ENCODE peak calls at places on chromosomes 6 and 20, in four cellular contexts. One of them, this sample, is unnamed.

GRCh38 chr6:158008894-158009891 is 27.5 kb downstream of the SYNJ2 start:
- DNase-seq in GM12878: no peak
- DNase-seq in WTC11: no peak
- DNase-seq in K562: no peak
- DNase-seq in this sample: no peak

GRCh38 chr20:973785-974194 is 28.3 kb downstream of the RSPO4 start:
- DNase-seq in GM12878: peak; percentile 1
- DNase-seq in WTC11: peak; percentile 46
- DNase-seq in K562: peak; percentile 60
- DNase-seq in this sample: peak; percentile 64

GRCh38 chr20:33674294-33675126 is at the start of gene NECAB3:
- DNase-seq in GM12878: no peak
- DNase-seq in WTC11: peak; percentile 78
- DNase-seq in K562: peak; percentile 93
- DNase-seq in this sample: peak; percentile 82

GRCh38 chr20:44745560-44746366 is at the start of gene KCNK15:
- DNase-seq in GM12878: no peak
- DNase-seq in WTC11: peak; percentile 57
- DNase-seq in K562: peak; percentile 41
- DNase-seq in this sample: no peak

GRCh38 chr6:169666441-169666840 is 35.4 kb downstream of the WDR27 start:
- DNase-seq in GM12878: no peak
- DNase-seq in WTC11: no peak
- DNase-seq in K562: no peak
- DNase-seq in this sample: no peak

GRCh38 chr6:79030511-79030910 is 47.5 kb downstream of the PHIP start:
- DNase-seq in GM12878: no peak
- DNase-seq in WTC11: no peak
- DNase-seq in K562: no peak
- DNase-seq in this sample: no peak

GRCh38 chr6:79231101-79231500 is 3.4 kb downstream of the HMGN3 start:
- DNase-seq in GM12878: no peak
- DNase-seq in WTC11: no peak
- DNase-seq in K562: no peak
- DNase-seq in this sample: no peak

GRCh38 chr6:117930645-117931044 is 23.6 kb downstream of the SLC35F1 start:
- DNase-seq in GM12878: no peak
- DNase-seq in WTC11: no peak
- DNase-seq in K562: no peak
- DNase-seq in this sample: no peak

GRCh38 chr6:165987483-165988305 is 180.0 kb downstream of the TBXT start:
- DNase-seq in GM12878: no peak
- DNase-seq in WTC11: peak; percentile 63
- DNase-seq in K562: no peak
- DNase-seq in this sample: no peak

GRCh38 chr20:38839563-38839962 is 34.1 kb downstream of the PPP1R16B start:
- DNase-seq in GM12878: no peak
- DNase-seq in WTC11: no peak
- DNase-seq in K562: no peak
- DNase-seq in this sample: no peak

GRCh38 chr20:4051413-4052138 is 36.2 kb upstream of the RNF24 start:
- DNase-seq in GM12878: no peak
- DNase-seq in WTC11: no peak
- DNase-seq in K562: no peak
- DNase-seq in this sample: no peak

GRCh38 chr20:51306081-51306480 is 236.4 kb downstream of the NFATC2 start:
- DNase-seq in GM12878: no peak
- DNase-seq in WTC11: no peak
- DNase-seq in K562: no peak
- DNase-seq in this sample: no peak

GRCh38 chr6:20906938-20907337 is 372.7 kb downstream of the CDKAL1 start:
- DNase-seq in GM12878: no peak
- DNase-seq in WTC11: no peak
- DNase-seq in K562: no peak
- DNase-seq in this sample: no peak

GRCh38 chr6:49551126-49551865 is 828 bp downstream of the C6orf141 start:
- DNase-seq in GM12878: no peak
- DNase-seq in WTC11: peak; percentile 38
- DNase-seq in K562: no peak
- DNase-seq in this sample: no peak

GRCh38 chr6:148247386-148248063 is 95.1 kb upstream of the SASH1 start:
- DNase-seq in GM12878: no peak
- DNase-seq in WTC11: no peak
- DNase-seq in K562: no peak
- DNase-seq in this sample: no peak

GRCh38 chr6:26322645-26323482 is 42.1 kb upstream of the BTN3A2 start:
- DNase-seq in GM12878: peak; percentile 87
- DNase-seq in WTC11: peak; percentile 52
- DNase-seq in K562: peak; percentile 81
- DNase-seq in this sample: peak; percentile 93

GRCh38 chr6:129133770-129134192 is 250.8 kb downstream of the LAMA2 start:
- DNase-seq in GM12878: no peak
- DNase-seq in WTC11: no peak
- DNase-seq in K562: no peak
- DNase-seq in this sample: no peak

GRCh38 chr6:108363756-108364356 is 69.0 kb downstream of the AFG1L start:
- DNase-seq in GM12878: no peak
- DNase-seq in WTC11: no peak
- DNase-seq in K562: no peak
- DNase-seq in this sample: no peak

GRCh38 chr20:25042531-25043498 is 15.1 kb downstream of the ACSS1 start:
- DNase-seq in GM12878: peak; percentile 61
- DNase-seq in WTC11: no peak
- DNase-seq in K562: no peak
- DNase-seq in this sample: no peak

GRCh38 chr6:113695506-113695905 is 161.6 kb upstream of the MARCKS start:
- DNase-seq in GM12878: no peak
- DNase-seq in WTC11: no peak
- DNase-seq in K562: no peak
- DNase-seq in this sample: peak; percentile 24

GRCh38 chr20:36313936-36314335 is 7.8 kb downstream of the DLGAP4 start:
- DNase-seq in GM12878: no peak
- DNase-seq in WTC11: peak; percentile 12
- DNase-seq in K562: peak; percentile 6
- DNase-seq in this sample: no peak

GRCh38 chr6:74280130-74280692 is 584.2 kb downstream of the CD109 start:
- DNase-seq in GM12878: no peak
- DNase-seq in WTC11: no peak
- DNase-seq in K562: no peak
- DNase-seq in this sample: no peak

GRCh38 chr6:131156411-131156810 is 21.1 kb downstream of the AKAP7 start:
- DNase-seq in GM12878: no peak
- DNase-seq in WTC11: no peak
- DNase-seq in K562: no peak
- DNase-seq in this sample: no peak

GRCh38 chr6:75201901-75202672 is 3.8 kb downstream of the COL12A1 start:
- DNase-seq in GM12878: no peak
- DNase-seq in WTC11: peak; percentile 68
- DNase-seq in K562: no peak
- DNase-seq in this sample: no peak

GRCh38 chr6:9543649-9544048 is 871.2 kb downstream of the TFAP2A start:
- DNase-seq in GM12878: no peak
- DNase-seq in WTC11: no peak
- DNase-seq in K562: no peak
- DNase-seq in this sample: no peak

GRCh38 chr6:20202070-20202658 is 10.1 kb downstream of the MBOAT1 start:
- DNase-seq in GM12878: peak; percentile 57
- DNase-seq in WTC11: no peak
- DNase-seq in K562: peak; percentile 70
- DNase-seq in this sample: peak; percentile 10

GRCh38 chr6:18561006-18561750 is 174.0 kb downstream of the RNF144B start:
- DNase-seq in GM12878: no peak
- DNase-seq in WTC11: no peak
- DNase-seq in K562: no peak
- DNase-seq in this sample: no peak

GRCh38 chr6:46917002-46917401 is 4.7 kb downstream of the ADGRF5 start:
- DNase-seq in GM12878: no peak
- DNase-seq in WTC11: no peak
- DNase-seq in K562: no peak
- DNase-seq in this sample: no peak

GRCh38 chr6:70280462-70280861 is 22.4 kb downstream of the COL9A1 start:
- DNase-seq in GM12878: no peak
- DNase-seq in WTC11: peak; percentile 23
- DNase-seq in K562: no peak
- DNase-seq in this sample: no peak
- TF ChIP-seq TCF7 in GM12878: no peak
- TF ChIP-seq TCF7 in WTC11: no peak
- TF ChIP-seq TCF7 in K562: no peak
- TF ChIP-seq TCF7 in this sample: no peak

DNA sequence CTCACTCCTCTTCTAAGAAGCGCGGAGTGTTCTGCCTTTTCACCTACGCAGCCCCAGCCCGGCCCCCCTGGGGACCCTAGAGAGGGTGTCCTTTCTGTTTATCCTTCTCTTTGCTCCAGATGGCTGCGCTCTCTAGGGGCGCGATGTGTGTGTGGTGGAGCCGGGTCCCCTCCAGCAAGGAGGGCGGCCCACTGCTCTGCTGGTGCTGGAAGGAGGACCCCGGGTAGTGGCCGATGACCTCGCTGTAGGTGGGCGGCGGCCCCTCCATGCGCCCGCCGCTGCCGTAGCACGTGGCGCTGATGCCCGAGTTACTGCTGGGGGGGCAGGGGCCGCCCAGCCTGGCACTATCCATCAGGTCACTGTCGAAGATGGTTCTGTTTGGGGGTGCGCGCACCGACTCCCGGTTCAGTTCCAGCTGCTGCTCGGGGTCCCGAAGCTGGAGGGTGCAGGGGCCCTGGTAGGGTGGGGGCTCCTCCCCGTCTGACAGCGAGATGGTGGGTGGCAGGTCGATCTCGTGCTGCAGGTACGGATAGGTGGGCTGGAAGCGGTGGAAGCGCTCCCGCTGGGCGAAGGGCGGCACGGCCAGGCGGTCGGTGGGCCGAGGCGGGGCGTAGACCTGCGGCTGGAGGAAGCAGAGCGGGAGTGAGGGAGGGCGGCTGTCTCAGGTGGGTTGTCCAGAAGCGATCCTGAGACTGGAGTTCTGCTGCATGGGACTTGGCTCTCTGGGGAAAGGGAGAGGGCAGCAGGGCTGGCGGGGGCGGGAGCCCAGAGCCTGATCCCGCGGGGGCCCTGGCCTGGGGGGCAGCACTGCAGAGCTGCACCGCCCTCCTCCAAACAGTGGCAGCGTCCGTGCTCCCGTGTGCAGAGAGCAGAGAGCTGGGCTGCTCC is 32.0 kb upstream of the ZBP1 start:
- DNase-seq in GM12878: no peak
- DNase-seq in WTC11: no peak
- DNase-seq in K562: peak; percentile 5
- DNase-seq in this sample: no peak
- TF ChIP-seq TCF7 in GM12878: no peak
- TF ChIP-seq TCF7 in WTC11: no peak
- TF ChIP-seq TCF7 in K562: no peak
- TF ChIP-seq TCF7 in this sample: no peak

GRCh38 chr6:100335999-100336398 is 128.7 kb downstream of the SIM1 start:
- DNase-seq in GM12878: no peak
- DNase-seq in WTC11: no peak
- DNase-seq in K562: no peak
- DNase-seq in this sample: no peak
- TF ChIP-seq TCF7 in GM12878: no peak
- TF ChIP-seq TCF7 in WTC11: no peak
- TF ChIP-seq TCF7 in K562: no peak
- TF ChIP-seq TCF7 in this sample: no peak

GRCh38 chr20:5714261-5715041 is 35.8 kb upstream of the SHLD1 start:
- DNase-seq in GM12878: no peak
- DNase-seq in WTC11: no peak
- DNase-seq in K562: no peak
- DNase-seq in this sample: peak; percentile 100
- TF ChIP-seq TCF7 in GM12878: no peak
- TF ChIP-seq TCF7 in WTC11: no peak
- TF ChIP-seq TCF7 in K562: no peak
- TF ChIP-seq TCF7 in this sample: peak; percentile 87

GRCh38 chr20:53660947-53661381 is 67.3 kb upstream of the ZNF217 start:
- DNase-seq in GM12878: no peak
- DNase-seq in WTC11: no peak
- DNase-seq in K562: no peak
- DNase-seq in this sample: no peak

GRCh38 chr20:53662595-53662994 is 69.0 kb upstream of the ZNF217 start:
- DNase-seq in GM12878: no peak
- DNase-seq in WTC11: no peak
- DNase-seq in K562: no peak
- DNase-seq in this sample: no peak

GRCh38 chr20:53658327-53658726 is 64.7 kb upstream of the ZNF217 start:
- DNase-seq in GM12878: no peak
- DNase-seq in WTC11: no peak
- DNase-seq in K562: no peak
- DNase-seq in this sample: no peak

GRCh38 chr20:53658973-53659372 is 65.3 kb upstream of the ZNF217 start:
- DNase-seq in GM12878: no peak
- DNase-seq in WTC11: no peak
- DNase-seq in K562: no peak
- DNase-seq in this sample: no peak

GRCh38 chr20:53660078-53660909 is 66.7 kb upstream of the ZNF217 start:
- DNase-seq in GM12878: no peak
- DNase-seq in WTC11: peak; percentile 23
- DNase-seq in K562: no peak
- DNase-seq in this sample: no peak
- TF ChIP-seq TCF7 in GM12878: peak; percentile 87
- TF ChIP-seq TCF7 in WTC11: no peak
- TF ChIP-seq TCF7 in K562: no peak
- TF ChIP-seq TCF7 in this sample: no peak

DNA sequence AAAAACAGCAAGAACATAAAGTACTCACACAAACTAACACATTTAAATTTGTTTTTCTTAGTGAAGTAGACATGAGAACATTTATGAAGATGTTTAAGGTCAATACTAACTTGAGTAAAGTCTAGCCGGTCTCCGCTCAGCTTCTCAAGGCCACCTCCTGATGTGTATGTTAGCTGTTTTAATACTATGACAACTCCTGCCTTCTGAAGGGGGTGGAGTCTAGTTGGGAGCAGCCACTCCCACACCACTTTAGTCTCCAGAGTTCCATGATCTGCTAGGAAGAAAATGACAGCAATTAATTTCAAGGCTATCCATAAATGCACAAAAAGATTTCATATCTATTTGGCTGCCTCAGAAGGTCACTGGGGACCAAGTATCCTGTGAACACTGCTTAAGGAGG is at the start of gene GSTA3:
- DNase-seq in GM12878: no peak
- DNase-seq in WTC11: no peak
- DNase-seq in K562: no peak
- DNase-seq in this sample: no peak
- TF ChIP-seq TCF7 in GM12878: no peak
- TF ChIP-seq TCF7 in WTC11: no peak
- TF ChIP-seq TCF7 in K562: no peak
- TF ChIP-seq TCF7 in this sample: no peak

DNA sequence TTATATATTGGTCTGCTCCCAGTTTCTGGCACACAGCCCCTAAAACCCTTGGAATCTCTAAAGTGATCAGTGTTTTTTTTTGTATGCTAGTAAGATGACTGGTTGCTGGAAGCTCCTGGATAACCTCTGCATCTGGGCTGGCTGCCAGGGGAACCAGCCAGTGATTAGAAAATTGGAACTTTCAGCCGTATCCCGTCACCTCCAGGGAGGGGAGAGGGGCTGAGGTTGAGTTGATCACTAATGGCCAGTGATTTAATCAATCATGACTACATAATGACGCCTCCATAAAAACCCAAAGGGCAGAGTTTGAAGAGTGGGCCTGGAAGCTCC is 48.0 kb upstream of the NOP56 start:
- DNase-seq in GM12878: no peak
- DNase-seq in WTC11: no peak
- DNase-seq in K562: no peak
- DNase-seq in this sample: no peak
- TF ChIP-seq TCF7 in GM12878: no peak
- TF ChIP-seq TCF7 in WTC11: no peak
- TF ChIP-seq TCF7 in K562: no peak
- TF ChIP-seq TCF7 in this sample: no peak